ENCODE peak calls at places on chromosomes 4 and X, in ten cellular contexts. One of them, this sample, is unnamed. For H3K9me3, the result is how much of the 10 kb centered on the place peaks cover.

GRCh38 chrX:101397779-101398178 is 7.0 kb downstream of the RPL36A start:
- DNase-seq in A549: no peak
- DNase-seq in SJSA1: no peak
- DNase-seq in T-helper 17 cell: no peak
- DNase-seq in A673: no peak
- DNase-seq in neural progenitor cell: no peak
- DNase-seq in DND-41: no peak
- DNase-seq in CD4-positive, alpha-beta T cell: no peak
- DNase-seq in stomach: no peak
- DNase-seq in CD8-positive, alpha-beta T cell: no peak
- DNase-seq in this sample: no peak

GRCh38 chr4:2441393-2442174 is 22.8 kb downstream of the CFAP99 start:
- DNase-seq in DND-41: peak
- DNase-seq in SJSA1: peak
- DNase-seq in A549: peak
- DNase-seq in A673: peak
- DNase-seq in CD4-positive, alpha-beta T cell: peak
- DNase-seq in stomach: peak
- DNase-seq in neural progenitor cell: peak
- DNase-seq in T-helper 17 cell: peak
- DNase-seq in CD8-positive, alpha-beta T cell: peak
- DNase-seq in this sample: no peak

GRCh38 chrX:150544222-150544787 is 24.1 kb upstream of the MTM1 start:
- DNase-seq in stomach: no peak
- DNase-seq in CD4-positive, alpha-beta T cell: no peak
- DNase-seq in T-helper 17 cell: no peak
- DNase-seq in A549: peak
- DNase-seq in CD8-positive, alpha-beta T cell: no peak
- DNase-seq in neural progenitor cell: peak
- DNase-seq in DND-41: peak
- DNase-seq in A673: peak
- DNase-seq in SJSA1: no peak
- DNase-seq in this sample: no peak

GRCh38 chr4:25441519-25442117 is 64.6 kb downstream of the ANAPC4 start:
- DNase-seq in SJSA1: peak
- DNase-seq in CD4-positive, alpha-beta T cell: no peak
- DNase-seq in neural progenitor cell: peak
- DNase-seq in A549: peak
- DNase-seq in DND-41: peak
- DNase-seq in T-helper 17 cell: no peak
- DNase-seq in stomach: peak
- DNase-seq in A673: peak
- DNase-seq in CD8-positive, alpha-beta T cell: no peak
- DNase-seq in this sample: peak

GRCh38 chr4:12389604-12390003 is 960.9 kb upstream of the HS3ST1 start:
- DNase-seq in neural progenitor cell: no peak
- DNase-seq in A673: no peak
- DNase-seq in stomach: no peak
- DNase-seq in CD8-positive, alpha-beta T cell: no peak
- DNase-seq in SJSA1: no peak
- DNase-seq in DND-41: no peak
- DNase-seq in A549: no peak
- DNase-seq in CD4-positive, alpha-beta T cell: no peak
- DNase-seq in T-helper 17 cell: no peak
- DNase-seq in this sample: no peak

GRCh38 chr4:148962539-148963290 is 520.5 kb upstream of the NR3C2 start:
- DNase-seq in A549: no peak
- DNase-seq in T-helper 17 cell: no peak
- DNase-seq in CD8-positive, alpha-beta T cell: no peak
- DNase-seq in neural progenitor cell: no peak
- DNase-seq in stomach: no peak
- DNase-seq in SJSA1: no peak
- DNase-seq in CD4-positive, alpha-beta T cell: no peak
- DNase-seq in DND-41: no peak
- DNase-seq in A673: no peak
- DNase-seq in this sample: no peak

GRCh38 chr4:76872556-76872955 is 25.4 kb downstream of the SOWAHB start:
- DNase-seq in CD8-positive, alpha-beta T cell: no peak
- DNase-seq in A673: no peak
- DNase-seq in SJSA1: no peak
- DNase-seq in T-helper 17 cell: no peak
- DNase-seq in neural progenitor cell: no peak
- DNase-seq in CD4-positive, alpha-beta T cell: no peak
- DNase-seq in DND-41: no peak
- DNase-seq in A549: no peak
- DNase-seq in stomach: no peak
- DNase-seq in this sample: no peak

GRCh38 chrX:140764401-140764919 is 54.9 kb downstream of the LINC00632 start:
- DNase-seq in T-helper 17 cell: no peak
- DNase-seq in CD8-positive, alpha-beta T cell: no peak
- DNase-seq in A549: no peak
- DNase-seq in CD4-positive, alpha-beta T cell: no peak
- DNase-seq in DND-41: no peak
- DNase-seq in A673: peak
- DNase-seq in stomach: no peak
- DNase-seq in neural progenitor cell: peak
- DNase-seq in SJSA1: no peak
- DNase-seq in this sample: peak

GRCh38 chr4:32462944-32463343 is 1742.8 kb downstream of the PCDH7 start:
- DNase-seq in CD8-positive, alpha-beta T cell: no peak
- DNase-seq in stomach: no peak
- DNase-seq in CD4-positive, alpha-beta T cell: no peak
- DNase-seq in T-helper 17 cell: no peak
- DNase-seq in neural progenitor cell: peak
- DNase-seq in DND-41: no peak
- DNase-seq in A549: no peak
- DNase-seq in A673: peak
- DNase-seq in SJSA1: no peak
- DNase-seq in this sample: no peak

GRCh38 chrX:136192839-136193414 is 45.6 kb downstream of the FHL1 start:
- DNase-seq in SJSA1: no peak
- DNase-seq in neural progenitor cell: no peak
- DNase-seq in T-helper 17 cell: no peak
- DNase-seq in DND-41: no peak
- DNase-seq in A549: no peak
- DNase-seq in CD8-positive, alpha-beta T cell: no peak
- DNase-seq in A673: no peak
- DNase-seq in stomach: no peak
- DNase-seq in CD4-positive, alpha-beta T cell: no peak
- DNase-seq in this sample: no peak
- H3K9me3 ChIP-seq in SJSA1: under half
- H3K9me3 ChIP-seq in neural progenitor cell: under half
- H3K9me3 ChIP-seq in T-helper 17 cell: under half
- H3K9me3 ChIP-seq in DND-41: under half
- H3K9me3 ChIP-seq in A549: under half
- H3K9me3 ChIP-seq in CD8-positive, alpha-beta T cell: under half
- H3K9me3 ChIP-seq in A673: under half
- H3K9me3 ChIP-seq in stomach: under half
- H3K9me3 ChIP-seq in CD4-positive, alpha-beta T cell: under half
- H3K9me3 ChIP-seq in this sample: under half

GRCh38 chr4:175070444-175070843 is 152.3 kb downstream of the ADAM29 start:
- DNase-seq in neural progenitor cell: no peak
- DNase-seq in SJSA1: no peak
- DNase-seq in CD4-positive, alpha-beta T cell: no peak
- DNase-seq in T-helper 17 cell: no peak
- DNase-seq in CD8-positive, alpha-beta T cell: no peak
- DNase-seq in stomach: no peak
- DNase-seq in DND-41: no peak
- DNase-seq in A549: no peak
- DNase-seq in A673: no peak
- DNase-seq in this sample: no peak
- H3K9me3 ChIP-seq in neural progenitor cell: under half
- H3K9me3 ChIP-seq in SJSA1: under half
- H3K9me3 ChIP-seq in CD4-positive, alpha-beta T cell: under half
- H3K9me3 ChIP-seq in T-helper 17 cell: under half
- H3K9me3 ChIP-seq in CD8-positive, alpha-beta T cell: under half
- H3K9me3 ChIP-seq in stomach: under half
- H3K9me3 ChIP-seq in DND-41: under half
- H3K9me3 ChIP-seq in A549: under half
- H3K9me3 ChIP-seq in A673: under half
- H3K9me3 ChIP-seq in this sample: under half

GRCh38 chrX:574355-574754 is 56.2 kb upstream of the SHOX start:
- DNase-seq in neural progenitor cell: peak
- DNase-seq in A549: no peak
- DNase-seq in DND-41: no peak
- DNase-seq in CD4-positive, alpha-beta T cell: no peak
- DNase-seq in SJSA1: no peak
- DNase-seq in A673: no peak
- DNase-seq in stomach: no peak
- DNase-seq in CD8-positive, alpha-beta T cell: no peak
- DNase-seq in T-helper 17 cell: no peak
- DNase-seq in this sample: no peak
- H3K9me3 ChIP-seq in neural progenitor cell: under half
- H3K9me3 ChIP-seq in A549: under half
- H3K9me3 ChIP-seq in DND-41: under half
- H3K9me3 ChIP-seq in CD4-positive, alpha-beta T cell: under half
- H3K9me3 ChIP-seq in SJSA1: under half
- H3K9me3 ChIP-seq in A673: under half
- H3K9me3 ChIP-seq in stomach: under half
- H3K9me3 ChIP-seq in CD8-positive, alpha-beta T cell: under half
- H3K9me3 ChIP-seq in T-helper 17 cell: under half
- H3K9me3 ChIP-seq in this sample: under half

GRCh38 chr4:119242417-119242816 is 29.9 kb downstream of the USP53 start:
- DNase-seq in CD4-positive, alpha-beta T cell: no peak
- DNase-seq in CD8-positive, alpha-beta T cell: no peak
- DNase-seq in stomach: no peak
- DNase-seq in A549: no peak
- DNase-seq in neural progenitor cell: peak
- DNase-seq in DND-41: no peak
- DNase-seq in SJSA1: no peak
- DNase-seq in T-helper 17 cell: no peak
- DNase-seq in A673: no peak
- DNase-seq in this sample: no peak

GRCh38 chr4:119244344-119244743 is 31.8 kb downstream of the USP53 start:
- DNase-seq in T-helper 17 cell: no peak
- DNase-seq in DND-41: no peak
- DNase-seq in SJSA1: no peak
- DNase-seq in A673: no peak
- DNase-seq in CD4-positive, alpha-beta T cell: no peak
- DNase-seq in neural progenitor cell: no peak
- DNase-seq in A549: no peak
- DNase-seq in stomach: no peak
- DNase-seq in CD8-positive, alpha-beta T cell: no peak
- DNase-seq in this sample: no peak

GRCh38 chr4:119243868-119244267 is 31.4 kb downstream of the USP53 start:
- DNase-seq in CD8-positive, alpha-beta T cell: no peak
- DNase-seq in stomach: no peak
- DNase-seq in T-helper 17 cell: no peak
- DNase-seq in DND-41: no peak
- DNase-seq in A549: no peak
- DNase-seq in CD4-positive, alpha-beta T cell: no peak
- DNase-seq in A673: no peak
- DNase-seq in SJSA1: no peak
- DNase-seq in neural progenitor cell: no peak
- DNase-seq in this sample: no peak

GRCh38 chr4:119246177-119246576 is 33.7 kb downstream of the USP53 start:
- DNase-seq in A549: no peak
- DNase-seq in neural progenitor cell: no peak
- DNase-seq in T-helper 17 cell: no peak
- DNase-seq in CD4-positive, alpha-beta T cell: no peak
- DNase-seq in A673: no peak
- DNase-seq in stomach: no peak
- DNase-seq in DND-41: no peak
- DNase-seq in SJSA1: no peak
- DNase-seq in CD8-positive, alpha-beta T cell: no peak
- DNase-seq in this sample: no peak

DNA sequence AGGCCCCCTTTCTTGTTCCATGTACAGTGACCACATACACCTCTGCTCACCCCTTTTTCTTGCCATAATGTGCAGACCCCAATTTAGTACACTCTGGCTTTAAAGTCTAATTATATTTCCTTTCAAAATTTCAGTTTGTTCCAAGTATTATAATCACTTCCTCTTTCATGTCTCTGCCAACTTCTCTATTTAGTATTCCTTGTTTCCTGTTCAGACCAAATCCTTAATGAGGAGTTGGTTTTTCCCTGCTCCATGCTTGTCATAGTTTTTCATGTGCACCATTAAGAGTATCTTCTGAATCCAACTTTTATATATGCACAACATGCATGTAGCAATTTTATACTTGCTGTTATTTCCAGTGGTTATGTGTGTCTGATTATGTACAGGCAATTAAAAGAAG is 32.3 kb downstream of the USP53 start:
- DNase-seq in SJSA1: no peak
- DNase-seq in A673: peak
- DNase-seq in DND-41: no peak
- DNase-seq in A549: no peak
- DNase-seq in stomach: no peak
- DNase-seq in CD8-positive, alpha-beta T cell: no peak
- DNase-seq in CD4-positive, alpha-beta T cell: no peak
- DNase-seq in T-helper 17 cell: no peak
- DNase-seq in neural progenitor cell: no peak
- DNase-seq in this sample: no peak
- H3K9me3 ChIP-seq in SJSA1: under half
- H3K9me3 ChIP-seq in A673: under half
- H3K9me3 ChIP-seq in DND-41: under half
- H3K9me3 ChIP-seq in A549: under half
- H3K9me3 ChIP-seq in stomach: under half
- H3K9me3 ChIP-seq in CD8-positive, alpha-beta T cell: under half
- H3K9me3 ChIP-seq in CD4-positive, alpha-beta T cell: under half
- H3K9me3 ChIP-seq in T-helper 17 cell: under half
- H3K9me3 ChIP-seq in neural progenitor cell: under half
- H3K9me3 ChIP-seq in this sample: under half

This sample was measured in AG04450.